ENCODE peak calls at places on chromosomes 4 and X, in eight cellular contexts. C, K, O, N, J, L, Q and D are unnamed samples.

GRCh38 chr4:152283806-152284470 is 252.0 kb downstream of the FBXW7 start:
- DNase-seq in Q (peak), N (peak), L (no peak), O (no peak), J (no peak), C (no peak), K (no peak), D (no peak)

GRCh38 chrX:150201841-150202240 is 161.3 kb upstream of the MAMLD1 start:
- DNase-seq in C (no peak), L (no peak), N (no peak), Q (peak), O (no peak), K (no peak), J (no peak), D (no peak)

GRCh38 chrX:50613846-50614245 is 143.2 kb upstream of the DGKK start:
- DNase-seq in L (no peak), Q (peak), K (no peak), C (no peak), J (no peak), N (peak), O (no peak), D (no peak)

GRCh38 chrX:109889289-109890006 is 113.5 kb upstream of the TMEM164 start:
- DNase-seq in J (no peak), O (no peak), C (no peak), L (no peak), Q (peak), K (no peak), N (no peak), D (no peak)

GRCh38 chr4:164779811-164780216 is 25.9 kb downstream of the SMIM31 start:
- DNase-seq in O (no peak), C (peak), J (peak), L (peak), N (peak), K (peak), Q (peak), D (peak)

GRCh38 chrX:31836479-31836878 is 764.6 kb upstream of the FTHL17 start:
- DNase-seq in C (no peak), K (no peak), L (no peak), N (no peak), Q (no peak), J (no peak), O (no peak), D (no peak)

GRCh38 chr4:6109842-6110560 is 90.3 kb downstream of the JAKMIP1 start:
- DNase-seq in O (no peak), Q (no peak), J (no peak), K (peak), L (no peak), C (no peak), N (peak), D (peak)

GRCh38 chrX:129980043-129980442 is 2.4 kb upstream of the BCORL1 start:
- DNase-seq in J (no peak), K (peak), N (no peak), Q (no peak), L (peak), C (no peak), O (no peak), D (peak)

GRCh38 chrX:9144643-9145290 is 110.8 kb upstream of the FAM9B start:
- DNase-seq in L (no peak), C (peak), Q (peak), N (no peak), K (no peak), O (no peak), J (no peak), D (no peak)

GRCh38 chr4:144179152-144179739 is 38.7 kb upstream of the GYPA start:
- DNase-seq in C (no peak), J (no peak), Q (no peak), K (no peak), L (no peak), O (no peak), N (peak), D (no peak)

GRCh38 chr4:140094701-140095420 is 59.1 kb downstream of the MAML3 start:
- DNase-seq in Q (no peak), C (no peak), J (no peak), N (no peak), L (no peak), O (peak), K (peak), D (no peak)

GRCh38 chr4:1419708-1420107 is 13.5 kb upstream of the NKX1-1 start:
- DNase-seq in O (no peak), K (no peak), Q (no peak), C (no peak), N (no peak), J (no peak), L (no peak), D (no peak)

GRCh38 chrX:56564182-56564885 is 907 bp downstream of the UBQLN2 start:
- DNase-seq in O (no peak), J (peak), N (peak), K (peak), L (no peak), Q (peak), C (peak), D (peak)

GRCh38 chr4:122017296-122017695 is 65.4 kb upstream of the TRPC3 start:
- DNase-seq in K (no peak), O (no peak), Q (no peak), C (peak), N (no peak), J (no peak), L (no peak), D (no peak)

GRCh38 chr4:183906486-183906735 is 1.3 kb downstream of the STOX2 start:
- DNase-seq in L (no peak), C (no peak), N (no peak), Q (no peak), J (no peak), O (no peak), K (no peak), D (no peak)

GRCh38 chr4:101649790-101650450 is 140.6 kb upstream of the BANK1 start:
- DNase-seq in O (no peak), Q (no peak), C (peak), L (no peak), N (peak), K (peak), J (no peak), D (no peak)

GRCh38 chr4:4730214-4730613 is 129.3 kb upstream of the MSX1 start:
- DNase-seq in K (no peak), L (no peak), C (no peak), O (no peak), Q (no peak), N (no peak), J (no peak), D (no peak)

GRCh38 chr4:4721636-4722035 is 137.8 kb upstream of the MSX1 start:
- DNase-seq in C (no peak), N (no peak), J (no peak), O (no peak), K (no peak), Q (no peak), L (no peak), D (peak)

GRCh38 chr4:4720671-4721070 is 138.8 kb upstream of the MSX1 start:
- DNase-seq in Q (no peak), L (no peak), N (no peak), C (no peak), K (no peak), O (no peak), J (no peak), D (peak)

GRCh38 chr4:4727536-4727935 is 131.9 kb upstream of the MSX1 start:
- DNase-seq in K (no peak), J (no peak), O (no peak), Q (no peak), C (no peak), N (no peak), L (no peak), D (no peak)

GRCh38 chr4:4726051-4726450 is 133.4 kb upstream of the MSX1 start:
- DNase-seq in Q (no peak), K (no peak), J (no peak), L (no peak), N (no peak), C (no peak), O (no peak), D (no peak)
- TF ChIP-seq CTCF in Q (peak), K (no peak), J (peak), L (no peak), N (peak), C (peak), O (no peak), D (peak)

GRCh38 chr4:111631157-111631999 is 513.9 kb upstream of the FAM241A start:
- DNase-seq in O (no peak), N (no peak), Q (peak), K (no peak), C (peak), J (no peak), L (no peak), D (no peak)

GRCh38 chr4:111628437-111628836 is 516.8 kb upstream of the FAM241A start:
- DNase-seq in C (peak), Q (no peak), J (no peak), N (no peak), K (peak), L (no peak), O (no peak), D (no peak)

GRCh38 chr4:111632752-111633151 is 512.5 kb upstream of the FAM241A start:
- DNase-seq in L (no peak), C (no peak), N (peak), Q (peak), J (no peak), O (no peak), K (no peak), D (no peak)

GRCh38 chr4:111633663-111634266 is 511.5 kb upstream of the FAM241A start:
- DNase-seq in J (no peak), N (no peak), K (no peak), O (no peak), C (no peak), Q (no peak), L (no peak), D (no peak)

GRCh38 chr4:111630705-111631104 is 514.5 kb upstream of the FAM241A start:
- DNase-seq in Q (peak), J (no peak), C (peak), N (peak), O (no peak), L (no peak), K (no peak), D (no peak)
- TF ChIP-seq CTCF in Q (peak), J (peak), C (peak), N (peak), O (peak), L (no peak), K (no peak), D (peak)

DNA sequence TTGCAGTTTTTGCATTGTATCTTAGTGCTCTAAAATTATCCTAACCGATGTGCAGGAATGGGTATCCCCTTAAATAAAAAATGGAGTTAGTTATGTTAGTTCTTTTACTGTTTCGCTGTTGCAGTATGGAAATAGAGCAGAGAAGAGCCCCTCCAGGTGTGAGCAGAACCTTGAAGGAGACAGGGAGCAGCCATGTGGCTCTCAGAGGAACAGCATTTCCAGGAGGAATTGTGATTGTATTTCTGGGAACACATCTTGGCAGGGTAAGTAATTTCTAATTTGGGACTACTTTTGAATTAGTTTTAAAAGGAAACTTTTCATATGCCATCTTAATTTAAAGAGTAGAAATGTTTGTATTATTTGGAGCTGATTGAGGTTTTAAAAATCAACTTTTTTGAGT is 5.3 kb upstream of the CCDC158 start:
- DNase-seq in C (no peak), J (no peak), O (no peak), L (no peak), K (no peak), Q (no peak), N (no peak), D (no peak)
- TF ChIP-seq CTCF in C (no peak), J (no peak), O (no peak), L (no peak), K (no peak), Q (peak), N (peak), D (peak)

GRCh38 chrX:15143825-15144121 is 126.1 kb downstream of the ASB9 start:
- DNase-seq in K (no peak), J (no peak), N (no peak), O (no peak), L (no peak), Q (no peak), C (no peak), D (no peak)
- TF ChIP-seq CTCF in K (no peak), J (no peak), N (no peak), O (no peak), L (no peak), Q (no peak), C (no peak), D (no peak)

GRCh38 chr4:154916068-154916467 is 135.0 kb downstream of the RBM46 start:
- DNase-seq in N (no peak), L (no peak), C (no peak), Q (no peak), O (no peak), K (no peak), J (no peak), D (no peak)

GRCh38 chr4:154908168-154908567 is 127.1 kb downstream of the RBM46 start:
- DNase-seq in N (peak), K (peak), L (no peak), J (no peak), Q (peak), O (no peak), C (no peak), D (no peak)

GRCh38 chr4:154911608-154912098 is 130.6 kb downstream of the RBM46 start:
- DNase-seq in J (no peak), Q (no peak), C (no peak), L (no peak), K (no peak), N (no peak), O (no peak), D (no peak)

GRCh38 chr4:154911097-154911496 is 130.0 kb downstream of the RBM46 start:
- DNase-seq in C (no peak), J (no peak), L (no peak), K (peak), O (no peak), N (peak), Q (peak), D (no peak)
- TF ChIP-seq CTCF in C (peak), J (no peak), L (no peak), K (no peak), O (no peak), N (peak), Q (peak), D (peak)

DNA sequence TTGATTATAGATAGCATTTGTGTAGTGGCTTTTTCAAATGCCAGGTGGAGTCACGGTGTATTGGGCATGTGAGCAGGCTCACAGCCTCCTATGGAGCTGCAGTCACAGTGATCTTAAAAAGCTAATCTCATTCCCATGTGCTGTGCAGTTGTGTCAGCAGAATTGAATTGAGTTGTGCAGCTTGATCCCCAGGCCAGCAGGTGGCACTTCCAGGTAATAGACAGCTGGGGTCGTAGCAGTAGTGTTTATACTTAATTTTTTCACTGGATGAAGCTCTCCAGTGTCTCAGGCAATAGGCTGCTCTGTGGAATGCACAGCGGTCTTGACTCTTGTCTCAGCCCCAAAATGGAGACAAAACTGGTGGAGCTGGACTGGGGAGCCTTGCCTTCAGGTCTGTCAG is 1028.1 kb downstream of the SH3BGRL start:
- DNase-seq in J (no peak), L (no peak), N (no peak), K (peak), C (no peak), Q (no peak), O (no peak), D (no peak)
- TF ChIP-seq CTCF in J (peak), L (no peak), N (no peak), K (no peak), C (no peak), Q (no peak), O (no peak), D (no peak)